ENCODE peak calls at places on chromosomes 6 and 20, in seven cellular contexts. One of them, this sample, is unnamed.
A peak's percentile ranks its signal among the peaks of the same experiment; 100 is the strongest.

GRCh38 chr6:25010166-25010565 is 74.4 kb upstream of the RIPOR2 start:
- DNase-seq in heart left ventricle: no peak
- DNase-seq in dorsolateral prefrontal cortex: no peak
- DNase-seq in hypothalamus: no peak
- DNase-seq in cardiac muscle cell: no peak
- DNase-seq in AG09309: no peak
- DNase-seq in NCI-H510A: no peak
- DNase-seq in this sample: no peak

GRCh38 chr20:36179170-36179945 is 24.8 kb downstream of the EPB41L1 start:
- DNase-seq in heart left ventricle: no peak
- DNase-seq in dorsolateral prefrontal cortex: no peak
- DNase-seq in hypothalamus: peak; percentile 73
- DNase-seq in cardiac muscle cell: no peak
- DNase-seq in AG09309: no peak
- DNase-seq in NCI-H510A: no peak
- DNase-seq in this sample: no peak

GRCh38 chr6:43803055-43803782 is 33.2 kb downstream of the VEGFA start:
- DNase-seq in heart left ventricle: no peak
- DNase-seq in dorsolateral prefrontal cortex: no peak
- DNase-seq in hypothalamus: no peak
- DNase-seq in cardiac muscle cell: no peak
- DNase-seq in AG09309: no peak
- DNase-seq in NCI-H510A: no peak
- DNase-seq in this sample: no peak

GRCh38 chr6:5425267-5425666 is 164.0 kb downstream of the FARS2 start:
- DNase-seq in heart left ventricle: no peak
- DNase-seq in dorsolateral prefrontal cortex: no peak
- DNase-seq in hypothalamus: no peak
- DNase-seq in cardiac muscle cell: no peak
- DNase-seq in AG09309: no peak
- DNase-seq in NCI-H510A: no peak
- DNase-seq in this sample: no peak

GRCh38 chr20:48723308-48724264 is 104.2 kb downstream of the PREX1 start:
- DNase-seq in heart left ventricle: peak; percentile 17
- DNase-seq in dorsolateral prefrontal cortex: no peak
- DNase-seq in hypothalamus: peak; percentile 74
- DNase-seq in cardiac muscle cell: no peak
- DNase-seq in AG09309: no peak
- DNase-seq in NCI-H510A: no peak
- DNase-seq in this sample: no peak

GRCh38 chr6:112833546-112834215 is 486.6 kb downstream of the RFPL4B start:
- DNase-seq in heart left ventricle: no peak
- DNase-seq in dorsolateral prefrontal cortex: peak; percentile 39
- DNase-seq in hypothalamus: no peak
- DNase-seq in cardiac muscle cell: no peak
- DNase-seq in AG09309: no peak
- DNase-seq in NCI-H510A: no peak
- DNase-seq in this sample: no peak

GRCh38 chr20:46483879-46484278 is 29.5 kb downstream of the ZNF334 start:
- DNase-seq in heart left ventricle: no peak
- DNase-seq in dorsolateral prefrontal cortex: no peak
- DNase-seq in hypothalamus: no peak
- DNase-seq in cardiac muscle cell: no peak
- DNase-seq in AG09309: no peak
- DNase-seq in NCI-H510A: no peak
- DNase-seq in this sample: no peak

GRCh38 chr20:64226686-64227576 is 28.6 kb upstream of the PCMTD2 start:
- DNase-seq in heart left ventricle: no peak
- DNase-seq in dorsolateral prefrontal cortex: no peak
- DNase-seq in hypothalamus: no peak
- DNase-seq in cardiac muscle cell: no peak
- DNase-seq in AG09309: no peak
- DNase-seq in NCI-H510A: no peak
- DNase-seq in this sample: no peak

GRCh38 chr6:108622601-108623335 is 62.1 kb downstream of the FOXO3 start:
- DNase-seq in heart left ventricle: peak; percentile 24
- DNase-seq in dorsolateral prefrontal cortex: peak; percentile 49
- DNase-seq in hypothalamus: no peak
- DNase-seq in cardiac muscle cell: no peak
- DNase-seq in AG09309: peak; percentile 87
- DNase-seq in NCI-H510A: no peak
- DNase-seq in this sample: no peak

GRCh38 chr6:149962461-149963211 is 1.1 kb upstream of the ULBP1 start:
- DNase-seq in heart left ventricle: no peak
- DNase-seq in dorsolateral prefrontal cortex: no peak
- DNase-seq in hypothalamus: no peak
- DNase-seq in cardiac muscle cell: no peak
- DNase-seq in AG09309: no peak
- DNase-seq in NCI-H510A: no peak
- DNase-seq in this sample: no peak

GRCh38 chr6:149963462-149964242 is at the start of gene ULBP1:
- DNase-seq in heart left ventricle: peak; percentile 87
- DNase-seq in dorsolateral prefrontal cortex: peak; percentile 76
- DNase-seq in hypothalamus: peak; percentile 50
- DNase-seq in cardiac muscle cell: peak; percentile 51
- DNase-seq in AG09309: peak; percentile 59
- DNase-seq in NCI-H510A: peak; percentile 68
- DNase-seq in this sample: peak; percentile 12

GRCh38 chr6:37483502-37483901 is 16.2 kb downstream of the CCDC167 start:
- DNase-seq in heart left ventricle: no peak
- DNase-seq in dorsolateral prefrontal cortex: no peak
- DNase-seq in hypothalamus: no peak
- DNase-seq in cardiac muscle cell: no peak
- DNase-seq in AG09309: no peak
- DNase-seq in NCI-H510A: no peak
- DNase-seq in this sample: no peak

GRCh38 chr6:81130071-81130470 is 622.4 kb downstream of the TENT5A start:
- DNase-seq in heart left ventricle: no peak
- DNase-seq in dorsolateral prefrontal cortex: no peak
- DNase-seq in hypothalamus: no peak
- DNase-seq in cardiac muscle cell: no peak
- DNase-seq in AG09309: no peak
- DNase-seq in NCI-H510A: no peak
- DNase-seq in this sample: no peak

GRCh38 chr6:25628471-25629201 is 23.4 kb upstream of the SCGN start:
- DNase-seq in heart left ventricle: no peak
- DNase-seq in dorsolateral prefrontal cortex: no peak
- DNase-seq in hypothalamus: no peak
- DNase-seq in cardiac muscle cell: no peak
- DNase-seq in AG09309: no peak
- DNase-seq in NCI-H510A: no peak
- DNase-seq in this sample: no peak

GRCh38 chr6:119311514-119312142 is 37.9 kb downstream of the MAN1A1 start:
- DNase-seq in heart left ventricle: no peak
- DNase-seq in dorsolateral prefrontal cortex: no peak
- DNase-seq in hypothalamus: no peak
- DNase-seq in cardiac muscle cell: no peak
- DNase-seq in AG09309: no peak
- DNase-seq in NCI-H510A: no peak
- DNase-seq in this sample: no peak

GRCh38 chr20:21323640-21324039 is 20.5 kb downstream of the XRN2 start:
- DNase-seq in heart left ventricle: no peak
- DNase-seq in dorsolateral prefrontal cortex: no peak
- DNase-seq in hypothalamus: no peak
- DNase-seq in cardiac muscle cell: no peak
- DNase-seq in AG09309: no peak
- DNase-seq in NCI-H510A: no peak
- DNase-seq in this sample: no peak

GRCh38 chr20:2349801-2350200 is 30.9 kb upstream of the TGM6 start:
- DNase-seq in heart left ventricle: no peak
- DNase-seq in dorsolateral prefrontal cortex: no peak
- DNase-seq in hypothalamus: no peak
- DNase-seq in cardiac muscle cell: no peak
- DNase-seq in AG09309: no peak
- DNase-seq in NCI-H510A: no peak
- DNase-seq in this sample: no peak

GRCh38 chr20:23340524-23340923 is 10.1 kb upstream of the NXT1 start:
- DNase-seq in heart left ventricle: peak; percentile 60
- DNase-seq in dorsolateral prefrontal cortex: peak; percentile 67
- DNase-seq in hypothalamus: peak; percentile 63
- DNase-seq in cardiac muscle cell: peak; percentile 71
- DNase-seq in AG09309: peak; percentile 28
- DNase-seq in NCI-H510A: peak; percentile 58
- DNase-seq in this sample: peak; percentile 47

GRCh38 chr6:154590770-154591169 is 80.3 kb upstream of the CNKSR3 start:
- DNase-seq in heart left ventricle: no peak
- DNase-seq in dorsolateral prefrontal cortex: no peak
- DNase-seq in hypothalamus: no peak
- DNase-seq in cardiac muscle cell: no peak
- DNase-seq in AG09309: no peak
- DNase-seq in NCI-H510A: peak; percentile 97
- DNase-seq in this sample: no peak

GRCh38 chr6:52664991-52665686 is 5.8 kb upstream of the TMEM14A start:
- DNase-seq in heart left ventricle: no peak
- DNase-seq in dorsolateral prefrontal cortex: no peak
- DNase-seq in hypothalamus: no peak
- DNase-seq in cardiac muscle cell: no peak
- DNase-seq in AG09309: no peak
- DNase-seq in NCI-H510A: no peak
- DNase-seq in this sample: no peak

GRCh38 chr6:79671605-79672266 is 40.6 kb downstream of the SH3BGRL2 start:
- DNase-seq in heart left ventricle: peak; percentile 15
- DNase-seq in dorsolateral prefrontal cortex: no peak
- DNase-seq in hypothalamus: no peak
- DNase-seq in cardiac muscle cell: no peak
- DNase-seq in AG09309: no peak
- DNase-seq in NCI-H510A: peak; percentile 56
- DNase-seq in this sample: no peak

GRCh38 chr6:32439708-32440214 is at the start of gene HLA-DRA:
- DNase-seq in heart left ventricle: peak; percentile 55
- DNase-seq in dorsolateral prefrontal cortex: no peak
- DNase-seq in hypothalamus: no peak
- DNase-seq in cardiac muscle cell: peak; percentile 56
- DNase-seq in AG09309: no peak
- DNase-seq in NCI-H510A: no peak
- DNase-seq in this sample: no peak

GRCh38 chr6:165106261-165106660 is 203.1 kb downstream of the C6orf118 start:
- DNase-seq in heart left ventricle: no peak
- DNase-seq in dorsolateral prefrontal cortex: no peak
- DNase-seq in hypothalamus: no peak
- DNase-seq in cardiac muscle cell: no peak
- DNase-seq in AG09309: no peak
- DNase-seq in NCI-H510A: no peak
- DNase-seq in this sample: no peak

GRCh38 chr20:52312131-52312729 is 120.7 kb upstream of the ZFP64 start:
- DNase-seq in heart left ventricle: peak; percentile 29
- DNase-seq in dorsolateral prefrontal cortex: no peak
- DNase-seq in hypothalamus: peak; percentile 5
- DNase-seq in cardiac muscle cell: peak; percentile 82
- DNase-seq in AG09309: peak; percentile 14
- DNase-seq in NCI-H510A: peak; percentile 40
- DNase-seq in this sample: no peak

This sample was measured in caudate nucleus.